ENCODE peak calls at places on chromosomes 2 and 18, in nine cellular contexts. One of them, this sample, is unnamed.

GRCh38 chr2:133972786-133973185 is 281.1 kb upstream of the MGAT5 start:
- DNase-seq in body of pancreas: peak
- DNase-seq in heart left ventricle: peak
- DNase-seq in uterus: no peak
- DNase-seq in A549: no peak
- DNase-seq in esophagus squamous epithelium: no peak
- DNase-seq in H54: no peak
- DNase-seq in IMR-90: peak
- DNase-seq in transverse colon: no peak
- DNase-seq in this sample: no peak

GRCh38 chr2:19955544-19956422 is 34.1 kb downstream of the WDR35 start:
- DNase-seq in body of pancreas: peak
- DNase-seq in heart left ventricle: peak
- DNase-seq in uterus: peak
- DNase-seq in A549: peak
- DNase-seq in esophagus squamous epithelium: no peak
- DNase-seq in H54: peak
- DNase-seq in IMR-90: peak
- DNase-seq in transverse colon: peak
- DNase-seq in this sample: peak

GRCh38 chr2:156436477-156437085 is 402 bp downstream of the GPD2 start:
- DNase-seq in body of pancreas: peak
- DNase-seq in heart left ventricle: no peak
- DNase-seq in uterus: no peak
- DNase-seq in A549: peak
- DNase-seq in esophagus squamous epithelium: no peak
- DNase-seq in H54: peak
- DNase-seq in IMR-90: peak
- DNase-seq in transverse colon: peak
- DNase-seq in this sample: no peak

GRCh38 chr2:147002256-147002655 is 842.6 kb upstream of the ACVR2A start:
- DNase-seq in body of pancreas: no peak
- DNase-seq in heart left ventricle: no peak
- DNase-seq in uterus: no peak
- DNase-seq in A549: no peak
- DNase-seq in esophagus squamous epithelium: no peak
- DNase-seq in H54: no peak
- DNase-seq in IMR-90: no peak
- DNase-seq in transverse colon: no peak
- DNase-seq in this sample: no peak

GRCh38 chr2:13193900-13194299 is 477.2 kb downstream of the TRIB2 start:
- DNase-seq in body of pancreas: no peak
- DNase-seq in heart left ventricle: no peak
- DNase-seq in uterus: no peak
- DNase-seq in A549: peak
- DNase-seq in esophagus squamous epithelium: no peak
- DNase-seq in H54: no peak
- DNase-seq in IMR-90: peak
- DNase-seq in transverse colon: no peak
- DNase-seq in this sample: no peak

GRCh38 chr2:71727562-71727961 is 274.2 kb downstream of the DYSF start:
- DNase-seq in body of pancreas: no peak
- DNase-seq in heart left ventricle: no peak
- DNase-seq in uterus: no peak
- DNase-seq in A549: no peak
- DNase-seq in esophagus squamous epithelium: no peak
- DNase-seq in H54: no peak
- DNase-seq in IMR-90: no peak
- DNase-seq in transverse colon: no peak
- DNase-seq in this sample: no peak

GRCh38 chr2:157875720-157876065 is 437 bp downstream of the ACVR1 start:
- DNase-seq in body of pancreas: peak
- DNase-seq in heart left ventricle: peak
- DNase-seq in uterus: peak
- DNase-seq in A549: no peak
- DNase-seq in esophagus squamous epithelium: no peak
- DNase-seq in H54: no peak
- DNase-seq in IMR-90: no peak
- DNase-seq in transverse colon: peak
- DNase-seq in this sample: no peak

GRCh38 chr2:47265751-47266231 is 110.7 kb upstream of the STPG4 start:
- DNase-seq in body of pancreas: no peak
- DNase-seq in heart left ventricle: no peak
- DNase-seq in uterus: no peak
- DNase-seq in A549: no peak
- DNase-seq in esophagus squamous epithelium: no peak
- DNase-seq in H54: no peak
- DNase-seq in IMR-90: no peak
- DNase-seq in transverse colon: no peak
- DNase-seq in this sample: no peak

GRCh38 chr18:65753520-65753919 is 2.7 kb downstream of the CDH7 start:
- DNase-seq in body of pancreas: no peak
- DNase-seq in heart left ventricle: no peak
- DNase-seq in uterus: no peak
- DNase-seq in A549: peak
- DNase-seq in esophagus squamous epithelium: no peak
- DNase-seq in H54: no peak
- DNase-seq in IMR-90: no peak
- DNase-seq in transverse colon: no peak
- DNase-seq in this sample: peak

GRCh38 chr2:85557130-85557529 is 4.2 kb downstream of the GGCX start:
- DNase-seq in body of pancreas: no peak
- DNase-seq in heart left ventricle: no peak
- DNase-seq in uterus: no peak
- DNase-seq in A549: no peak
- DNase-seq in esophagus squamous epithelium: no peak
- DNase-seq in H54: no peak
- DNase-seq in IMR-90: no peak
- DNase-seq in transverse colon: no peak
- DNase-seq in this sample: no peak

GRCh38 chr2:85564144-85564563 is 2.9 kb upstream of the GGCX start:
- DNase-seq in body of pancreas: no peak
- DNase-seq in heart left ventricle: no peak
- DNase-seq in uterus: no peak
- DNase-seq in A549: no peak
- DNase-seq in esophagus squamous epithelium: no peak
- DNase-seq in H54: no peak
- DNase-seq in IMR-90: no peak
- DNase-seq in transverse colon: no peak
- DNase-seq in this sample: no peak

GRCh38 chr2:85558160-85558559 is 3.1 kb downstream of the GGCX start:
- DNase-seq in body of pancreas: no peak
- DNase-seq in heart left ventricle: no peak
- DNase-seq in uterus: no peak
- DNase-seq in A549: no peak
- DNase-seq in esophagus squamous epithelium: no peak
- DNase-seq in H54: no peak
- DNase-seq in IMR-90: no peak
- DNase-seq in transverse colon: no peak
- DNase-seq in this sample: no peak

GRCh38 chr2:85560812-85561279 is 447 bp downstream of the GGCX start:
- DNase-seq in body of pancreas: no peak
- DNase-seq in heart left ventricle: no peak
- DNase-seq in uterus: no peak
- DNase-seq in A549: no peak
- DNase-seq in esophagus squamous epithelium: no peak
- DNase-seq in H54: no peak
- DNase-seq in IMR-90: no peak
- DNase-seq in transverse colon: no peak
- DNase-seq in this sample: no peak

DNA sequence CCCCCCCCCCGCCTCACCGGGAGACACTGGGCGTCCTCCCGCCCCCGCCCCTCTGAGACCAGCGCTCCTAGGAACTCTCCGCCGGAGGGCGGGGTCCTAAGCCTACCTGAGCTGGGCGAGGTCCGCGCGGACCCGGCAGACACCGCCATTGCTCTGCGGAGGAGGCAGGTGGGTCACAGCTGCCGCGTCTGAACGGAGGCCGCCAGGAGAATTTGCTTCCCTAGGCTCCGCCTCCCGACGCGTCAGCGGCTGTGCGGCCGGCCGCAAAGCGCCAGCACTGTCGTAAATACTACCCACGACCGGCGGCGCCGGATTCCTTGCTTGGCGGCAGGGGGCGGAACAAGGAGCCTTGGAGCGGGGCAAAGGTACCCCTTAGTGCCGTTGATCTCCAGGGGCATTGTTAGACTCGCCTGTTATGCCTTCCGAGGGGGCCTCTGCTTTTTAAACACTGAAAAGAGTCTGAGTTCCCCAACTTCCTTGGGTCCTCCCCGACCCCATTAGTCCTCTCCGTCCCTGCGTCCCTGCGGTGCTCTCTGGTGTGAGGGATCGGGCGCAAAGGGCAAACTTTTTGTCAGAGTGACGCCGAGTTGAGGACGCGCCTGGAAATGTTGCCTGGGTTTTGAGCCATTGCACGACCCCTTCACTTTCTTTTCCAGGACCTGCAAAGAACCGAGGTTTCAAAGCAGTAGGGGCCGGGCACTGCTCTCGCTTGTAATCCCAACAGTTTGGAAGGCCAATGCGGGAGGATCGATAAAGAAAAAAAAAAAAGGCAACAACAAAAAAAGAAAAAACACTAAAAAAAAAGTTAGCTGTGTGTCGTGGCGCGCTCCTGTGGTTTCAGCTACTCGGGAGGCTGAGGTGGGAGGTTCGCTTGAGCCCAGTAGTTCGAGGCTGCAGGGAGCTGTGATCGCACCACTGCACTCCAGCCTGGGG is at the start of gene GGCX:
- DNase-seq in body of pancreas: peak
- DNase-seq in heart left ventricle: peak
- DNase-seq in uterus: peak
- DNase-seq in A549: peak
- DNase-seq in esophagus squamous epithelium: peak
- DNase-seq in H54: peak
- DNase-seq in IMR-90: peak
- DNase-seq in transverse colon: peak
- DNase-seq in this sample: peak
- TF ChIP-seq POLR2A in body of pancreas: peak
- TF ChIP-seq POLR2A in heart left ventricle: no peak
- TF ChIP-seq POLR2A in uterus: peak
- TF ChIP-seq POLR2A in A549: peak
- TF ChIP-seq POLR2A in esophagus squamous epithelium: no peak
- TF ChIP-seq POLR2A in H54: peak
- TF ChIP-seq POLR2A in IMR-90: peak
- TF ChIP-seq POLR2A in transverse colon: peak
- TF ChIP-seq POLR2A in this sample: peak

GRCh38 chr18:47930086-47930843 is at the start of gene SMAD2:
- DNase-seq in body of pancreas: peak
- DNase-seq in heart left ventricle: peak
- DNase-seq in uterus: peak
- DNase-seq in A549: peak
- DNase-seq in esophagus squamous epithelium: peak
- DNase-seq in H54: peak
- DNase-seq in IMR-90: peak
- DNase-seq in transverse colon: peak
- DNase-seq in this sample: peak
- TF ChIP-seq POLR2A in body of pancreas: peak
- TF ChIP-seq POLR2A in heart left ventricle: no peak
- TF ChIP-seq POLR2A in uterus: no peak
- TF ChIP-seq POLR2A in A549: peak
- TF ChIP-seq POLR2A in esophagus squamous epithelium: no peak
- TF ChIP-seq POLR2A in H54: peak
- TF ChIP-seq POLR2A in IMR-90: no peak
- TF ChIP-seq POLR2A in transverse colon: peak
- TF ChIP-seq POLR2A in this sample: no peak

GRCh38 chr18:5298156-5298852 is 2.8 kb upstream of the ZBTB14 start:
- DNase-seq in body of pancreas: no peak
- DNase-seq in heart left ventricle: no peak
- DNase-seq in uterus: no peak
- DNase-seq in A549: no peak
- DNase-seq in esophagus squamous epithelium: no peak
- DNase-seq in H54: no peak
- DNase-seq in IMR-90: no peak
- DNase-seq in transverse colon: no peak
- DNase-seq in this sample: no peak

GRCh38 chr18:5295231-5295920 is at the start of gene ZBTB14:
- DNase-seq in body of pancreas: peak
- DNase-seq in heart left ventricle: peak
- DNase-seq in uterus: peak
- DNase-seq in A549: peak
- DNase-seq in esophagus squamous epithelium: no peak
- DNase-seq in H54: peak
- DNase-seq in IMR-90: peak
- DNase-seq in transverse colon: peak
- DNase-seq in this sample: peak

GRCh38 chr18:5295981-5296705 is 617 bp upstream of the ZBTB14 start:
- DNase-seq in body of pancreas: peak
- DNase-seq in heart left ventricle: peak
- DNase-seq in uterus: peak
- DNase-seq in A549: peak
- DNase-seq in esophagus squamous epithelium: peak
- DNase-seq in H54: peak
- DNase-seq in IMR-90: peak
- DNase-seq in transverse colon: peak
- DNase-seq in this sample: peak

GRCh38 chr18:5297582-5297981 is 2.1 kb upstream of the ZBTB14 start:
- DNase-seq in body of pancreas: no peak
- DNase-seq in heart left ventricle: no peak
- DNase-seq in uterus: no peak
- DNase-seq in A549: no peak
- DNase-seq in esophagus squamous epithelium: no peak
- DNase-seq in H54: no peak
- DNase-seq in IMR-90: no peak
- DNase-seq in transverse colon: no peak
- DNase-seq in this sample: no peak

GRCh38 chr18:5296706-5297320 is 1.3 kb upstream of the ZBTB14 start:
- DNase-seq in body of pancreas: peak
- DNase-seq in heart left ventricle: peak
- DNase-seq in uterus: peak
- DNase-seq in A549: peak
- DNase-seq in esophagus squamous epithelium: peak
- DNase-seq in H54: peak
- DNase-seq in IMR-90: peak
- DNase-seq in transverse colon: peak
- DNase-seq in this sample: peak
- TF ChIP-seq POLR2A in body of pancreas: peak
- TF ChIP-seq POLR2A in heart left ventricle: no peak
- TF ChIP-seq POLR2A in uterus: no peak
- TF ChIP-seq POLR2A in A549: peak
- TF ChIP-seq POLR2A in esophagus squamous epithelium: no peak
- TF ChIP-seq POLR2A in H54: peak
- TF ChIP-seq POLR2A in IMR-90: no peak
- TF ChIP-seq POLR2A in transverse colon: peak
- TF ChIP-seq POLR2A in this sample: no peak

DNA sequence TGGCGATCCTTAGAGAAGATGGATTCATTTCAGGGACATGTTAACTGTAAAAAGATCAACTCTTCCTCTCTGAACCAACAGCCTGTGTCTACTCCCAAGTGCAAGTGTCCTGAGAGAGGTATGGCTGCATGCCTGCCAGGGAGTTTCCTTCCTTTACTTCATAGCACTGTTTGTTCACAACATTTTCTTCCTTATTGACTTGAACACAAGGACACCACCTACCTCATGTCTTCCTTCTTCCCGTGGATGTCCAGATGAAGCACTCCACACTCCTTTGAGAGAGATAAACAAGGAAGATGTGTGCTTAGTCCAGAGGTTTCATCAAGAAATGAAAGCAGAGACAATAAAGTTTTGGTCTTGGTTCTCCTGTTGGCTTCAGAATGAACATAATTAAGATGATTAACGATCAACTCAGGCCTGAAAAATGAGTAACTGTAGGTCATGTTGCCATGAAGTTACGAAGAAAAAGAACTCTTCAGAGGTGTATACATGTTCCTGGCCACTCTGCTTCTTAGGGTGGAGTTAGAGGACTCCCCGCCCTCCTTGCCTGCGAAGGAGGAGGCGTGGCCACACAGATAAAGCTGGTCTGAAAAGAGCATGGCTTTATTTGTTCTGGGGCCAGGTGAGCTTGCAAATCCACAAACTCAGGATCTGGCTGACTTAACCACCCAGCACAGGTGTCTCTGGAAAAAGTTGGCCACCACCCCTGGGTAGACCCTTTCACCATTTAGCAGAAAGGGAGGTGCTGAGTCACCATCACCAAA is 155.0 kb upstream of the KCTD1 start:
- DNase-seq in body of pancreas: peak
- DNase-seq in heart left ventricle: no peak
- DNase-seq in uterus: no peak
- DNase-seq in A549: peak
- DNase-seq in esophagus squamous epithelium: no peak
- DNase-seq in H54: no peak
- DNase-seq in IMR-90: no peak
- DNase-seq in transverse colon: peak
- DNase-seq in this sample: no peak
- TF ChIP-seq POLR2A in body of pancreas: no peak
- TF ChIP-seq POLR2A in heart left ventricle: no peak
- TF ChIP-seq POLR2A in uterus: no peak
- TF ChIP-seq POLR2A in A549: no peak
- TF ChIP-seq POLR2A in esophagus squamous epithelium: no peak
- TF ChIP-seq POLR2A in H54: no peak
- TF ChIP-seq POLR2A in IMR-90: no peak
- TF ChIP-seq POLR2A in transverse colon: no peak
- TF ChIP-seq POLR2A in this sample: no peak